ENCODE peak calls at places on chromosomes 4 and X, in eight cellular contexts. P is adrenal gland, J is psoas muscle, G is left lung, D is neuronal stem cell, S is prostate gland, O is fibroblast of lung, B is mucosa of descending colon. N is an unnamed sample.

GRCh38 chr4:5751073-5751917 is 40.3 kb downstream of the EVC start:
- DNase-seq in D (no peak), J (no peak), O (peak; percentile 51), P (no peak), B (no peak), S (no peak), G (peak; percentile 61), N (peak; percentile 53)

GRCh38 chrX:72057331-72057730 is 74.4 kb downstream of the RTL5 start:
- DNase-seq in O (no peak), G (no peak), P (no peak), B (no peak), D (no peak), S (no peak), J (no peak), N (no peak)

GRCh38 chrX:12814434-12814833 is 23.2 kb downstream of the PRPS2 start:
- DNase-seq in O (peak; percentile 25), B (no peak), P (peak; percentile 23), J (no peak), D (no peak), S (peak; percentile 13), G (no peak), N (peak; percentile 40)

GRCh38 chr4:124322234-124322831 is 390.2 kb downstream of the ANKRD50 start:
- DNase-seq in S (no peak), J (no peak), O (peak; percentile 35), G (no peak), D (peak; percentile 17), B (no peak), P (no peak), N (peak; percentile 72)

GRCh38 chr4:94469221-94469784 is 17.6 kb downstream of the PDLIM5 start:
- DNase-seq in D (no peak), B (no peak), S (no peak), P (no peak), G (no peak), J (no peak), O (no peak), N (no peak)

GRCh38 chr4:5125326-5125725 is 74.0 kb downstream of the STK32B start:
- DNase-seq in P (no peak), D (no peak), J (peak; percentile 49), B (no peak), O (no peak), S (no peak), G (no peak), N (peak; percentile 91)

GRCh38 chrX:46642145-46642544 is 68.6 kb downstream of the CHST7 start:
- DNase-seq in P (no peak), B (no peak), S (no peak), G (no peak), J (no peak), D (no peak), O (no peak), N (no peak)

GRCh38 chr4:70722199-70722791 is 531 bp downstream of the RUFY3 start:
- DNase-seq in S (no peak), P (peak; percentile 53), D (no peak), J (no peak), B (no peak), G (no peak), O (peak; percentile 89), N (peak; percentile 50)

GRCh38 chrX:67619253-67619652 is 75.4 kb downstream of the AR start:
- DNase-seq in S (no peak), G (no peak), P (no peak), D (no peak), J (no peak), B (no peak), O (peak; percentile 84), N (no peak)

GRCh38 chr4:119206178-119206577 is 6.3 kb upstream of the USP53 start:
- DNase-seq in J (no peak), B (no peak), O (no peak), S (no peak), P (no peak), G (no peak), D (no peak), N (no peak)

GRCh38 chr4:121950212-121950679 is 1.6 kb downstream of the TRPC3 start:
- DNase-seq in G (peak; percentile 92), B (peak; percentile 89), J (peak; percentile 88), P (peak; percentile 51), O (peak; percentile 59), D (peak; percentile 78), S (peak; percentile 35), N (peak; percentile 73)

GRCh38 chr4:8188085-8188484 is 11.0 kb upstream of the SH3TC1 start:
- DNase-seq in S (no peak), J (no peak), B (no peak), D (no peak), O (no peak), P (no peak), G (peak; percentile 68), N (no peak)

GRCh38 chr4:124415206-124415605 is 297.3 kb downstream of the ANKRD50 start:
- DNase-seq in S (no peak), P (no peak), B (no peak), O (peak; percentile 72), G (no peak), D (no peak), J (no peak), N (no peak)

GRCh38 chrX:135170877-135171519 is at the start of gene CT55:
- DNase-seq in O (no peak), S (no peak), D (no peak), G (peak; percentile 39), P (no peak), J (no peak), B (no peak), N (no peak)

GRCh38 chrX:18983711-18984380 is at the start of gene PHKA2:
- DNase-seq in P (peak; percentile 42), J (peak; percentile 77), B (peak; percentile 79), D (no peak), G (peak; percentile 91), S (peak; percentile 14), O (no peak), N (peak; percentile 37)

GRCh38 chr4:15912961-15913630 is 25.4 kb downstream of the FGFBP1 start:
- DNase-seq in J (no peak), S (no peak), D (no peak), P (no peak), O (peak; percentile 82), B (no peak), G (no peak), N (no peak)

GRCh38 chrX:22110729-22111494 is 78.8 kb downstream of the PHEX start:
- DNase-seq in P (no peak), G (no peak), S (no peak), D (no peak), B (no peak), J (no peak), O (no peak), N (no peak)

GRCh38 chr4:108313546-108314339 is 145.0 kb upstream of the LEF1 start:
- DNase-seq in J (no peak), G (no peak), B (no peak), S (no peak), P (no peak), D (no peak), O (no peak), N (no peak)

GRCh38 chr4:146132445-146132844 is 43.1 kb upstream of the LSM6 start:
- DNase-seq in J (no peak), D (no peak), G (no peak), P (no peak), O (no peak), B (no peak), S (no peak), N (no peak)

GRCh38 chrX:118349188-118349587 is 3.3 kb downstream of the WDR44 start:
- DNase-seq in J (no peak), D (no peak), S (no peak), P (no peak), O (no peak), B (no peak), G (no peak), N (no peak)

GRCh38 chrX:118350221-118350620 is 4.3 kb downstream of the WDR44 start:
- DNase-seq in S (no peak), B (no peak), J (no peak), G (no peak), D (no peak), O (peak; percentile 31), P (no peak), N (no peak)

GRCh38 chrX:118347131-118347530 is 1.2 kb downstream of the WDR44 start:
- DNase-seq in O (peak; percentile 76), S (no peak), P (no peak), B (no peak), D (no peak), J (no peak), G (no peak), N (peak; percentile 19)

GRCh38 chrX:118346258-118347094 is 570 bp downstream of the WDR44 start:
- DNase-seq in S (peak; percentile 11), G (peak; percentile 87), P (peak; percentile 39), J (peak; percentile 67), D (peak; percentile 24), B (peak; percentile 71), O (no peak), N (peak; percentile 76)

GRCh38 chrX:118348186-118348810 is 2.4 kb downstream of the WDR44 start:
- DNase-seq in O (no peak), B (no peak), D (no peak), J (no peak), P (no peak), S (no peak), G (no peak), N (no peak)
- H3K4me3 ChIP-seq in O (peak overlapping the region; percentile 80), B (no peak overlapping the region), D (no peak overlapping the region), J (peak overlapping the region; percentile 74), P (no peak overlapping the region), S (no peak overlapping the region), G (no peak overlapping the region), N (peak overlapping the region; percentile 84)

GRCh38 chr4:184306949-184307348 is 89.3 kb upstream of the ENPP6 start:
- DNase-seq in B (no peak), G (no peak), D (no peak), O (peak; percentile 36), J (no peak), S (no peak), P (peak; percentile 60), N (no peak)
- H3K4me1 ChIP-seq in B (peaks cover 13% of the 10 kb centered on the region), G (peaks cover 12% of the 10 kb centered on the region), D (no peaks in the 10 kb centered on the region), O (no peaks in the 10 kb centered on the region), J (no peaks in the 10 kb centered on the region), S (no peaks in the 10 kb centered on the region), P (no peaks in the 10 kb centered on the region), N (no peaks in the 10 kb centered on the region)

DNA sequence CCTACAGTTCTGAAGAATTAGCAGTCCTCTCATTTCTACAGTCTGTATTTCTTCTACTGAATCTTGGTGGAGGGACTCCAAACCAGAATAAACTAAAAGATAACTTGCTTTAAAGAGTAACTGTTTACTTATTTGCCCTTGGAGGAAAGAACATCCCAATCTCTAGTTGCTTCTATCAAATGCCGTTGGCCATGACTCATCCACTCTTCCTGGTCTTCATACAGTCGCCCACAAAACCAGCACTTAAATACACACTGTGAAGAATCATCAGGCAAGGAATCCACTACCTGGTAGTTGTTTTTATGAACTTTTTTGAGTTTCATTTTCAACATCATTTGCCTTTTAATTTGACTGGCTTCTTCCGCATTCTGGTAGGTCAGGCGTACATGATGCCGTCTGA is 14.2 kb downstream of the ZNF518B start:
- DNase-seq in D (no peak), G (no peak), O (peak; percentile 28), P (no peak), J (no peak), B (no peak), S (no peak), N (no peak)
- H3K9me3 ChIP-seq in D (peaks cover 34% of the 10 kb centered on the region), G (peaks cover 4% of the 10 kb centered on the region), O (no peaks in the 10 kb centered on the region), P (no peaks in the 10 kb centered on the region), J (peaks cover 6% of the 10 kb centered on the region), B (peaks cover 52% of the 10 kb centered on the region), S (no peaks in the 10 kb centered on the region), N (no peaks in the 10 kb centered on the region)

DNA sequence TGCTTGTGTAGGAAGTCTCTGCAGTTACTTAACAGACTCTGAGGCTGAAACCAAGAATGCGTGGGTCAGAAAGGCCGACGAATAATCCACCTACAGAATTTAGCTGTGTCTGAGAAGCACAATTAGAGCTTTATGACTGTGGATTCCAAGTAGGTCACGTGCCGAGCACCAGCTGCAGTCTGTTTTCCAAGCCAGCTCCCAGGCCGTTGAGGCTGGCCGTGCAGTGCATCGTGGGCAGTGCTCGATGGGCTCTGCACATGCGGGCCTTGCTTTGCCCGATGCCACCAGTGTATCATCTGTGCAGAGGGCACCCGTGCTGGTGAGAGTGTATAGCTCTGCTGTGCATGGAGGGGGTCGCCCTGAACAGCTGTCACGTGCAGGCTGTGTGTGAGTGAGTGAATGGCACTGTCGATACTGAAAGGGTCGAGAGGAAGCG is 67.5 kb upstream of the CLDN34 start:
- DNase-seq in P (no peak), J (no peak), G (no peak), D (peak; percentile 31), B (no peak), S (no peak), O (peak; percentile 92), N (peak; percentile 51)
- H3K4me3 ChIP-seq in P (no peak overlapping the region), J (no peak overlapping the region), G (no peak overlapping the region), D (no peak overlapping the region), B (no peak overlapping the region), S (no peak overlapping the region), O (no peak overlapping the region), N (peak overlapping the region; percentile 30)